ENCODE peak calls at places on chromosomes 1 and 21, in five cellular contexts. C is heart right ventricle, D is mucosa of descending colon, R is left ventricle myocardium inferior, Q is adrenal gland. B is an unnamed sample.

GRCh38 chr1:24127801-24128363 is 15.1 kb downstream of the IL22RA1 start:
- DNase-seq in C (no peak), R (no peak), Q (no peak), D (no peak), B (no peak)

GRCh38 chr1:57422271-57423134 is 1.4 kb downstream of the DAB1 start:
- DNase-seq in Q (no peak), C (no peak), R (peak), D (peak), B (no peak)

GRCh38 chr1:14476170-14476955 is 122.1 kb upstream of the KAZN start:
- DNase-seq in C (no peak), R (no peak), Q (no peak), D (no peak), B (no peak)

GRCh38 chr1:2543543-2544092 is 12.6 kb upstream of the TNFRSF14 start:
- DNase-seq in D (peak), Q (no peak), R (no peak), C (no peak), B (no peak)

GRCh38 chr1:6358757-6359567 is 34.6 kb downstream of the ACOT7 start:
- DNase-seq in Q (no peak), C (peak), D (peak), R (no peak), B (no peak)

GRCh38 chr21:28767523-28767922 is 225.2 kb downstream of the LTN1 start:
- DNase-seq in R (no peak), C (no peak), D (no peak), Q (no peak), B (no peak)

GRCh38 chr1:115980998-115981993 is 5.0 kb downstream of the SLC22A15 start:
- DNase-seq in D (no peak), C (peak), Q (no peak), R (no peak), B (peak)

GRCh38 chr1:232575524-232576040 is 54.4 kb downstream of the SIPA1L2 start:
- DNase-seq in C (no peak), R (no peak), D (no peak), Q (no peak), B (no peak)

GRCh38 chr1:147585640-147586383 is 44.5 kb downstream of the BCL9 start:
- DNase-seq in C (no peak), D (no peak), R (no peak), Q (peak), B (no peak)
- H3K4me3 ChIP-seq in C (no peak), D (no peak), R (no peak), Q (no peak), B (no peak)

GRCh38 chr1:161919229-161919628 is 104.4 kb downstream of the OLFML2B start:
- DNase-seq in C (no peak), D (no peak), Q (no peak), R (no peak), B (no peak)
- H3K4me3 ChIP-seq in C (no peak), D (no peak), Q (no peak), R (no peak), B (no peak)

DNA sequence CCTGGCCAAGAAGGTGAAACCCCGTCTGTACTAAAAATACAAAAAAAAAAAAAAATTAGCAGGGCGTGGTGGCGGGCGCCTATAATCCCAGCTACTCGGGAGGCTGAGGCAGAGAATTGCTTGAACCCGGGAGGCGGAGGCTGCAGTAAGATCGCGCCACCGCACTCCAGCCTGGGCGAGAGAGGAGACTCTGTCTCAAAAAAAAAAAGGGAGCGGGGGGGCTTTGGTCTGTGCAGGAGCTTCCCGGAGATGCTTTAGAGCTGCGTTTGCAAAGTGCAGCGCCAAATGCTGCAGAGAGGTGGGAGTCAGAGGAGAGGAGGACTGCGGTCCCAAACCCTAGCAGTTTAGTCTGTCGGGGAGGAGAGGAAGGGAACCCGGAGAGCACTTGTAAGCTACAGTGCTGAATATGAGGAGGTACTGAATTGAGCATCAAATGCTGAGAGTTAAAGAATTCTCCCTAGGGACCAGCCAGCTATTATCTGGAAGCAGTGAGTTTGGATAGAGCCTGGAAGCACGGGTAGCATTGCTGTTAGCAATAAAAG is 569 bp downstream of the FALEC start:
- DNase-seq in D (no peak), C (no peak), Q (no peak), R (no peak), B (no peak)
- H3K4me3 ChIP-seq in D (no peak), C (peak), Q (peak), R (peak), B (peak)

DNA sequence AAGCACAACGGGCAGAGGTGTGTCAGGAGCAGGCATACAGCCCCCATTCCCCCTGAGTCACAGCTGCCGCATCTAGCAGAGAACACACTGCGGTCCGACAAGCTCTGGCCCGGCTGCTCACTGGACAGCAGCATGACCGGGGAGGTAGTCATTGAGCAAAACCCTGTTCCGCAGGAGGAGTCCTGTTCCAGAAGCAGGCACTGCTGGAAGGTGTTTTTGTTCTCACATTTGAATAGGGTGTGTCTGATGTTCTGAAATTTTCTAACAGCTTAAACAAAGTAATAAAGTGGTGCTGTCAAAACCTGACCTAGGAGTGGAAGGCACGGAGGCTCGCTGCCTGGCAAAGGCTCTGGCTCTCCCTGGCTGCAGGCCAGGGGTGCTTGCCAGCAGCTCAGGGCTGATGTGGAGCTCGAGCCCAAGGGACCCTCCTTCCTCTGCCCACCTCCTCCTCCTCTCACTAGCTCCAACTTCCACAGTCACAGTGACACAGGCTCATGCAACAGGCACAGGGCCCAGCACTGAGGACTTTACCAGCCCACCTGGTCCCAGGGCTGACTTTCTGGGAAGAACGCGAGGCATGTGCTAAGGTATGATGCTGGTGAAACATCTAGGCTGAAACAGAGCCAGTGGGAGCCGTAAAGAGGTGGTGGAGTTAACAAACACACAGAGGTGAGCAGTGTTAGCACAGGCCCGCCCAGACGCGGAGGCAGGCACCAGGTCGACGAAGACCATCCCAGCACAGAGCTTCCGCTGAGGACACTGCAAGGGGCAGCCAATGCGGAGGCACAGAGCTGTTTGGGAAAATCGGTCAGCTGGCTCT is 118.6 kb upstream of the IFFO2 start:
- DNase-seq in R (no peak), C (no peak), Q (peak), D (peak), B (no peak)
- H3K4me3 ChIP-seq in R (no peak), C (no peak), Q (no peak), D (no peak), B (no peak)

GRCh38 chr1:156138366-156138969 is 14.9 kb upstream of the SEMA4A start:
- DNase-seq in Q (no peak), D (no peak), C (no peak), R (no peak), B (no peak)

GRCh38 chr1:156130578-156130942 is 16.0 kb downstream of the LMNA start:
- DNase-seq in C (no peak), Q (no peak), D (no peak), R (no peak), B (no peak)

GRCh38 chr1:156136970-156137483 is 16.4 kb upstream of the SEMA4A start:
- DNase-seq in D (no peak), Q (no peak), R (no peak), C (no peak), B (no peak)

GRCh38 chr1:156135930-156136871 is 17.2 kb upstream of the SEMA4A start:
- DNase-seq in D (no peak), C (no peak), Q (no peak), R (no peak), B (no peak)

DNA sequence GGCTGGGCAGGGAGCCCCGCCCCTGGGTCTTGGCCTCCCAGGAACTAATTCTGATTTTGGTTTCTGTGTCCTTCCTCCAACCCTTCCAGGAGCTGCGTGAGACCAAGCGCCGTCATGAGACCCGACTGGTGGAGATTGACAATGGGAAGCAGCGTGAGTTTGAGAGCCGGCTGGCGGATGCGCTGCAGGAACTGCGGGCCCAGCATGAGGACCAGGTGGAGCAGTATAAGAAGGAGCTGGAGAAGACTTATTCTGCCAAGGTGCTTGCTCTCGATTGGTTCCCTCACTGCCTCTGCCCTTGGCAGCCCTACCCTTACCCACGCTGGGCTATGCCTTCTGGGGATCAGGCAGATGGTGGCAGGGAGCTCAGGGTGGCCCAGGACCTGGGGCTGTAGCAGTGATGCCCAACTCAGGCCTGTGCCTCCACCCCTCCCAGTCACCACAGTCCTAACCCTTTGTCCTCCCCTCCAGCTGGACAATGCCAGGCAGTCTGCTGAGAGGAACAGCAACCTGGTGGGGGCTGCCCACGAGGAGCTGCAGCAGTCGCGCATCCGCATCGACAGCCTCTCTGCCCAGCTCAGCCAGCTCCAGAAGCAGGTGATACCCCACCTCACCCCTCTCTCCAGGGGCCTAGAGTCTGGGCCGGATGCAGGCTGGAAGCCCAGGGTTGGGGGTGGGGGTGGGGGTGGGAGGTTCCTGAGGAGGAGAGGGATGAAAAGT is 18.5 kb upstream of the SEMA4A start:
- DNase-seq in R (no peak), D (no peak), C (no peak), Q (no peak), B (no peak)
- H3K4me3 ChIP-seq in R (no peak), D (no peak), C (no peak), Q (no peak), B (no peak)

GRCh38 chr1:28246427-28246832 is 10.5 kb downstream of the ATP5IF1 start:
- DNase-seq in R (no peak), Q (no peak), D (no peak), C (no peak), B (no peak)

GRCh38 chr1:28249879-28250295 is 9.4 kb upstream of the SESN2 start:
- DNase-seq in R (no peak), D (no peak), Q (no peak), C (no peak), B (no peak)

GRCh38 chr1:28249013-28249870 is 10.1 kb upstream of the SESN2 start:
- DNase-seq in D (no peak), C (peak), Q (peak), R (peak), B (no peak)

GRCh38 chr1:28247603-28248272 is 11.6 kb upstream of the SESN2 start:
- DNase-seq in C (no peak), Q (no peak), R (no peak), D (no peak), B (no peak)

DNA sequence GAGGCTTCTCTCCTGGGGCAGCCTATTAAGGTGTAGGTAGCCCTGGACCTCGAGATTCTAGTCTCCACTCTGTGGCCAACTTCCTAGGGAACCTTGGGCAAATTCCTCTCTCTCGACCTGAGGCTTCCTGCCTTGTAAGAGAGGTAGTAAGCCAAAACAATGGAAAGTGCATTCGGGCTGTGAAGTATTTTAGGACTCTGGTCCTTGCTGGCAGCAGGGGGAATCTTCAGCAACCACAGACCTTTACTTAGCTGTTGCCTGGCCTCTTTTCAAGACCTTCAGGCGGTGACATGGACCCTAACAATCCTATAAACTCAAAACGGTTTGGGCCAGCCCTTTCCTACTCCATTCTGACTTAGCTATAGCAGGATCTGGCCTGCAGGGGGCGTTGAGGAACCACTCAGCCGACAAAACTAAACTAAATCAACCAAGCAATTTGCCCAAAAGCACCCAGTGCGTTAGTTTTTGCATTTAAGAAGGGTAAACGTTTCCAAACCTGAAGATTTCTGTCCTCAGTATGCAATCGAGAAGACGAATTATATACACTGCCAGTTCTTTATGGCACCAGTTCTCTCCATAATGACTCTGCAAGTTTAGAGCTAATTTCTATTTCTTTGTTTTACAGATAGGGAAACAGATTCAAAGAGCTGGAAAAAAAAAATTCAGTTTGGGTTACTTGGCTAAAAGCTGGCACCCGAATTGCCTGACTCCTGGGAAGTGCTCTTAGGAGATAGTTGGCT is 10.9 kb upstream of the SESN2 start:
- DNase-seq in C (peak), Q (peak), D (peak), R (peak), B (peak)
- H3K4me3 ChIP-seq in C (peak), Q (peak), D (peak), R (peak), B (no peak)

DNA sequence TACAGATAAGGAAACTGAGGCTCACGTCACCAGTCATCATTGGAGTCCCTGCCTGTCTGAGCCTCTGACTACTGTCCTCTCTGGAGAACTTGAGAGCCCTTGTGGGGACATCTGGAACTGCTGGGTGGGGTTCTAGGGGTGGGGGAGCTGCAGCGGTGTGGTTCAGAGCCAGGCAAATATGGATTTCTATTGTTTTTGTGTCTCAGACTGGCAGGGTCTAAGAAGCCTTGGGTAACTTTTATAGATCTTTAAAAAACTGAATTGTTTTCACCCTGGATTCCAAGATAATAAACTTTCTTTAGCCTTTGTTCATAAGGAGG is 46.9 kb downstream of the IER5 start:
- DNase-seq in C (peak), R (no peak), D (no peak), Q (no peak), B (peak)
- H3K4me3 ChIP-seq in C (no peak), R (no peak), D (no peak), Q (peak), B (no peak)

DNA sequence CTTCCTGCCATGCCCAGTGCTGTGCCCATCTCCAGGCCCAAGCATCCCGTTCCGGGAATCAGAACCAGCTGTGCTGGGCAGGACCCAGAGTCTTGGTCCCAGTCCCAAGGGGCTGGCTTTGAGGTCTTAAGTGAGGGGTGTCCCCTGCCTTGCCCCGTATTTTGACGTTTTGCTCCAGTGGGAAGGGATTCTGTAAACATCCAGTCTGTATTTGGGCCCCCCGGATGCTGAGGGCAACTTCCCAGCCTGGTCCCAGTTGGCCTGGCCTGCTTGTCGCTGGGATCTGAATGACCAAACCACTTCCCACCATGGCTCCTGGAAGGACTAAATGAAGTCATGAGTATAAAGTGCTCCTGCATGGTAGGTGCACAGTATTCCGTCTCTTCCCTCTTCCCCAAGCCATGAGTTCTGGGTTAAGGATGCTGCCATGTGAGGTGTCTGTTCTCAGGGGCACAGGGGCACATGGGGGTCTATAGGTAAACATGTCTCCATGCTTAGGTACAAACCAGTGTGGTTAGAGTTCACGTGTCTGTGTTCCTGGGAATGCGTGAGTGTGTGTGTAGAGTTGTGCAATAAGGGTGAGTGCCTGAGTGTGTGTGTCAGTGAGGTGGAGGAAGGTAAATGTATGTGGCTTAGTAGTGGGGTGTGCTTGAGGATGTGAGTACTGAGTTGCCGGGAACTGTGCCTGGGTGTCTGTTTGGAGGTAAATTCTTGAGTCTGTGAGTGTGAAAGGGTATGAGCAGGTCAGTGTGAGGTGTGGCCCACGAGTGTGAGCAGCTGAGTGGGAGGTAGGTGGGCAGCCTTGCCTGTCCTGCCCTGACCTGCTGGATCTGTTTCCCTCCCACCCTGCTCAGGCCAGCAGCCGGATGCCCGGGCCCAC is 1.5 kb downstream of the B4GALT2 start:
- DNase-seq in R (no peak), D (no peak), Q (no peak), C (no peak), B (no peak)
- H3K4me3 ChIP-seq in R (peak), D (no peak), Q (peak), C (peak), B (peak)

DNA sequence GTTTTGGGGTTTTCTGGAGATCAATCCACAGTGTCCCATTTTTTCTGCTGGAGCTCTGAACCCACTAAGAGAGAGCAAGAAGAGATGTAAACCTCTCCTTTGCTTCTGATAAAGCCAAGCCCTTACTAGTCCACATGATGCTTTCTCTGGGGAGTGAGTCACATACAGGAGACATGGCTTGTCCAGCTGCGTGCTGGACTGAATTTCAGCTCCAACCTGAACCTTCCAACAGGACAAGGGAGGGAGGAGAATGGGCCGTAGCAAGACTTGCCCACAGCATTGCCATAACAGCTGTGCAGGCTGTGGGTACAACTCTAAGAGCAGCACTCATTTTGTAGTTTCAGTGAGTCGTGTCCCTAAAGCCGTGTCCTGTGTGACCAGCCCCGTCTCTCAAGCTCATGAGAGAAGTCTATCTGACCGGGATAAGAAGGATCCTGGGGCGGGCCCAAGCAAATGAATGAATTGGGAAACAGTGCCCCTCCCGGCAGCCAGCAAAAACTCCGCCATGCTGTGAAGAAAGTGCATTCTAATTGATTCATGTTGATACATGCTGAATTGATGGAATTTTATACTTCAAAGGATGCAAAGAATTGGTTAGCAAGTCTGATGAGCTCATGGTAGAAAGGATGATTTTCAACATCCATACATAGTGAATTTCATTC is 195.2 kb downstream of the GABPA start:
- DNase-seq in D (no peak), C (no peak), Q (no peak), R (no peak), B (no peak)
- H3K4me3 ChIP-seq in D (no peak), C (no peak), Q (no peak), R (no peak), B (no peak)

DNA sequence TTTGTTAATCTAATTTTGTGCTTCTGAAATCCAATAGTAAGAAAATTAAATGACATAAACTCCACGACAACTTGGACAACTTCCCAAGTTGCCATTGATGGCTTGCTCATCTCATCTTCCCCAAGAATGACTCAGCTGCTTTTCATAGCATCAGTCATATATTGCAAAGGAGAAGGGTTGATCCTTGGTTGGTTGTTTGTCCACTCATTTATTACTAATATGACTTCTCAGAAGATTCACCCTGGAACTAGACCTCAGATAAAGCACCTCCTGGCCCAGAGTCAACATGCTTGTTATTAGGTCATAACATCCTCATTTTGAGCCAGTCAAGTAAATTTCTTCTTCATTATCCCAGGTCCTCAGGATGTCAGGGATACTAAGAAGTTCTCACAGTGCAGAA is 2.3 kb upstream of the LCE3D start:
- DNase-seq in R (no peak), Q (no peak), D (no peak), C (no peak), B (no peak)
- H3K4me3 ChIP-seq in R (no peak), Q (no peak), D (no peak), C (no peak), B (no peak)